ENCODE peak calls at places on chromosomes 1 and 21, in four cellular contexts. One of them, this sample, is unnamed.
A peak's percentile ranks its signal among the peaks of the same experiment; 100 is the strongest.

GRCh38 chr21:36255650-36256047 is 64.3 kb upstream of the MORC3 start:
- DNase-seq in A549: no peak
- DNase-seq in HepG2: no peak
- DNase-seq in K562: no peak
- DNase-seq in this sample: no peak

GRCh38 chr1:61084560-61084991 is 2.2 kb downstream of the NFIA start:
- DNase-seq in A549: no peak
- DNase-seq in HepG2: no peak
- DNase-seq in K562: no peak
- DNase-seq in this sample: no peak

GRCh38 chr1:66335859-66336640 is 197.9 kb upstream of the SGIP1 start:
- DNase-seq in A549: peak; percentile 56
- DNase-seq in HepG2: no peak
- DNase-seq in K562: no peak
- DNase-seq in this sample: no peak

GRCh38 chr1:96579639-96580038 is 141.9 kb upstream of the PTBP2 start:
- DNase-seq in A549: no peak
- DNase-seq in HepG2: no peak
- DNase-seq in K562: peak; percentile 11
- DNase-seq in this sample: no peak

GRCh38 chr1:206686486-206687249 is 2.0 kb downstream of the MAPKAPK2 start:
- DNase-seq in A549: no peak
- DNase-seq in HepG2: no peak
- DNase-seq in K562: no peak
- DNase-seq in this sample: no peak

GRCh38 chr1:25715888-25716287 is 84.1 kb upstream of the SELENON start:
- DNase-seq in A549: no peak
- DNase-seq in HepG2: no peak
- DNase-seq in K562: no peak
- DNase-seq in this sample: no peak

GRCh38 chr1:19390901-19391595 is 78.9 kb downstream of the SLC66A1 start:
- DNase-seq in A549: peak; percentile 12
- DNase-seq in HepG2: no peak
- DNase-seq in K562: peak; percentile 60
- DNase-seq in this sample: peak; percentile 51

GRCh38 chr1:94863919-94864318 is 43.8 kb downstream of the SLC44A3 start:
- DNase-seq in A549: peak; percentile 64
- DNase-seq in HepG2: peak; percentile 56
- DNase-seq in K562: no peak
- DNase-seq in this sample: no peak

GRCh38 chr1:41241748-41242644 is at the start of gene SCMH1:
- DNase-seq in A549: peak; percentile 30
- DNase-seq in HepG2: no peak
- DNase-seq in K562: peak; percentile 96
- DNase-seq in this sample: peak; percentile 70

GRCh38 chr1:54945393-54945936 is 35.0 kb upstream of the TMEM61 start:
- DNase-seq in A549: peak; percentile 18
- DNase-seq in HepG2: no peak
- DNase-seq in K562: no peak
- DNase-seq in this sample: no peak

GRCh38 chr1:108585343-108585742 is 25.4 kb downstream of the EEIG2 start:
- DNase-seq in A549: no peak
- DNase-seq in HepG2: no peak
- DNase-seq in K562: no peak
- DNase-seq in this sample: no peak

GRCh38 chr1:228046421-228047182 is 35.9 kb upstream of the ARF1 start:
- DNase-seq in A549: no peak
- DNase-seq in HepG2: no peak
- DNase-seq in K562: no peak
- DNase-seq in this sample: no peak

GRCh38 chr1:212980123-212980800 is 29.9 kb downstream of the VASH2 start:
- DNase-seq in A549: no peak
- DNase-seq in HepG2: no peak
- DNase-seq in K562: no peak
- DNase-seq in this sample: peak; percentile 39

GRCh38 chr1:242828199-242828598 is 303.7 kb upstream of the PLD5 start:
- DNase-seq in A549: no peak
- DNase-seq in HepG2: peak; percentile 7
- DNase-seq in K562: no peak
- DNase-seq in this sample: peak; percentile 14

GRCh38 chr1:236066828-236067386 is 2.0 kb upstream of the NID1 start:
- DNase-seq in A549: no peak
- DNase-seq in HepG2: no peak
- DNase-seq in K562: no peak
- DNase-seq in this sample: no peak

GRCh38 chr1:246142320-246142893 is 364.7 kb downstream of the SMYD3 start:
- DNase-seq in A549: peak; percentile 72
- DNase-seq in HepG2: no peak
- DNase-seq in K562: peak; percentile 70
- DNase-seq in this sample: no peak

GRCh38 chr1:64856564-64856963 is 109.8 kb downstream of the JAK1 start:
- DNase-seq in A549: no peak
- DNase-seq in HepG2: no peak
- DNase-seq in K562: no peak
- DNase-seq in this sample: no peak

GRCh38 chr1:36446261-36446660 is 4.0 kb downstream of the OSCP1 start:
- DNase-seq in A549: peak; percentile 34
- DNase-seq in HepG2: peak; percentile 34
- DNase-seq in K562: peak; percentile 57
- DNase-seq in this sample: peak; percentile 62

GRCh38 chr1:228039986-228040385 is 33.2 kb downstream of the WNT3A start:
- DNase-seq in A549: no peak
- DNase-seq in HepG2: no peak
- DNase-seq in K562: no peak
- DNase-seq in this sample: no peak

DNA sequence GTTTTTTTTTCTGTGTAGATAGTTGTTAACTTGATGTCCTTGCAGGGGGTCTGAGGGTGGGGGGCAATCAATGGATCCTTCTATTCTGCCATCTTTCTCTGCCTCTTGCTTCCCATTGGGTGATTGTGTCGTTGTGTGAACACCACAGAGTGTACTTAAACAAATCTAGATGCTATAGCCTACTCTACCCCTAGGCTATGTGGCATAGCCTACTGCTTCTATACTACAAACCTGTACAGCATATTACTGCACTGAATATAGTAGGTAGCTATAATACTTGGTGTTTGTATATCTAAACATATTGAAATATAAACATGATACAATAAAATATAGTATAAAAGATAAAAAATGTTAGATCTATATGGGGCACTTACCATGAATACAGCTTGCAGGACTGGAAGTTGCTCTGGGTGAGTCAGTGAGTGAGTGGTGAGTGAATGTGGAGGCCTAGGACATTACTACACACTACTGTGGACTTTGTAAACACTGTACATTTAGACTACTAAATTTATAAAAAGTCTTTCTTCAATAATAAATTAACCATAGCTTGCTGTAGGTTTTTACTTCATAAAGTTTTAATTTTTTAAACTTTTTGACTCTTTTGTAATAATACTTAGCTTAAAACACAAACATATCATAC is 105.4 kb downstream of the CENPF start:
- DNase-seq in A549: no peak
- DNase-seq in HepG2: no peak
- DNase-seq in K562: no peak
- DNase-seq in this sample: no peak
- TF ChIP-seq HMGXB4 in A549: no peak
- TF ChIP-seq HMGXB4 in HepG2: no peak
- TF ChIP-seq HMGXB4 in K562: no peak
- TF ChIP-seq HMGXB4 in this sample: no peak

GRCh38 chr1:211420389-211420788 is 71.6 kb downstream of the RD3 start:
- DNase-seq in A549: no peak
- DNase-seq in HepG2: no peak
- DNase-seq in K562: no peak
- DNase-seq in this sample: no peak
- TF ChIP-seq HMGXB4 in A549: no peak
- TF ChIP-seq HMGXB4 in HepG2: no peak
- TF ChIP-seq HMGXB4 in K562: no peak
- TF ChIP-seq HMGXB4 in this sample: no peak

GRCh38 chr21:29095203-29095602 is 21.8 kb upstream of the CCT8 start:
- DNase-seq in A549: no peak
- DNase-seq in HepG2: no peak
- DNase-seq in K562: no peak
- DNase-seq in this sample: no peak

GRCh38 chr21:29098156-29098555 is 24.7 kb upstream of the CCT8 start:
- DNase-seq in A549: no peak
- DNase-seq in HepG2: no peak
- DNase-seq in K562: no peak
- DNase-seq in this sample: no peak

GRCh38 chr21:29091032-29091431 is 17.6 kb upstream of the CCT8 start:
- DNase-seq in A549: no peak
- DNase-seq in HepG2: no peak
- DNase-seq in K562: no peak
- DNase-seq in this sample: no peak

GRCh38 chr21:29096619-29097018 is 23.2 kb upstream of the CCT8 start:
- DNase-seq in A549: no peak
- DNase-seq in HepG2: no peak
- DNase-seq in K562: no peak
- DNase-seq in this sample: no peak

DNA sequence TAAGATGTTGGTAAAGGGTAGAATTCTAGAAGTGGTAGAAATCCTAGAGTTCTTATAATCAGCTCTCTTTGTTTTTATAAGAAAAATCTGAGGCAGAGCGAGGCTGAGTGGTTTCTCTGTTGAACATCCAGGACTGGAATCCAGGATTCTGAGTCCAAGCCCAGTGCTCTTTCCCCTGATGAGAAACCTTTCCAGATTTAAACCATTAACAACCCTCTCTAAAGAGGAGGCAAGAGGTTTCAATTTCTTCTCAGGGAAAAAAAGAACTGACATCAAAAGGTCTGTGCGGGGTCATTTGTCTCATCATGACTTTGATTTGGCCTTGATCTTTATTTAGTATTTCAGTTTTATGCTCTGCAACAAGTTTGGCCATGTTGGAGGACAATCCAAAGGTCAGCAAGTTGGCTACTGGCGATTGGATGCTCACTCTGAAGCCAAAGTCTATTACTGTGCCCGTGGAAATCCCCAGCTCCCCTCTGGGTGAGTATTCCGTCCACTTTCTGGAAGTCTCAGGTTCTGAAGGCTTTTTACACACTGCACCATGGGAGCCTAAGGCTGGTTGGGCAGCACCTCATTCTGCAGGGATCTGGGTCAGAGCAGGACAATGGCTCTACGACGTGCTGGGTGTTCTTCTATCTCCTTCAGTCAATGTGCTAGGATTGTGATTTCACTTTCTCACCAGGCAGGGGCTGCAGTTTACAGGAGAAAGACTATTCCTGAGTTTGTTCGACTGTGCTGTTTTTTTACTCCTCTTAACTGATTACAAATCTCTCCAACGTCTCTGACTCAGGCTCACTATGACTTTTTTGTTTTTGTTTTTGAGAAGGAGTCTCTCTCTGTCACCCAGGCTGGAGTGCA is 18.9 kb upstream of the CCT8 start:
- DNase-seq in A549: no peak
- DNase-seq in HepG2: no peak
- DNase-seq in K562: no peak
- DNase-seq in this sample: no peak
- TF ChIP-seq HMGXB4 in A549: no peak
- TF ChIP-seq HMGXB4 in HepG2: no peak
- TF ChIP-seq HMGXB4 in K562: no peak
- TF ChIP-seq HMGXB4 in this sample: no peak

GRCh38 chr1:92480200-92480812 is 6.4 kb downstream of the GFI1 start:
- DNase-seq in A549: no peak
- DNase-seq in HepG2: no peak
- DNase-seq in K562: no peak
- DNase-seq in this sample: peak; percentile 57
- TF ChIP-seq HMGXB4 in A549: no peak
- TF ChIP-seq HMGXB4 in HepG2: no peak
- TF ChIP-seq HMGXB4 in K562: no peak
- TF ChIP-seq HMGXB4 in this sample: peak; percentile 53

GRCh38 chr1:149846600-149847466 is 52.5 kb upstream of the BOLA1 start:
- DNase-seq in A549: no peak
- DNase-seq in HepG2: no peak
- DNase-seq in K562: no peak
- DNase-seq in this sample: no peak

GRCh38 chr1:149844096-149844495 is 55.3 kb upstream of the BOLA1 start:
- DNase-seq in A549: peak; percentile 55
- DNase-seq in HepG2: peak; percentile 43
- DNase-seq in K562: peak; percentile 10
- DNase-seq in this sample: no peak

GRCh38 chr1:149844650-149845255 is 54.6 kb upstream of the BOLA1 start:
- DNase-seq in A549: no peak
- DNase-seq in HepG2: no peak
- DNase-seq in K562: no peak
- DNase-seq in this sample: no peak

GRCh38 chr1:149846042-149846441 is 53.3 kb upstream of the BOLA1 start:
- DNase-seq in A549: no peak
- DNase-seq in HepG2: no peak
- DNase-seq in K562: no peak
- DNase-seq in this sample: no peak

DNA sequence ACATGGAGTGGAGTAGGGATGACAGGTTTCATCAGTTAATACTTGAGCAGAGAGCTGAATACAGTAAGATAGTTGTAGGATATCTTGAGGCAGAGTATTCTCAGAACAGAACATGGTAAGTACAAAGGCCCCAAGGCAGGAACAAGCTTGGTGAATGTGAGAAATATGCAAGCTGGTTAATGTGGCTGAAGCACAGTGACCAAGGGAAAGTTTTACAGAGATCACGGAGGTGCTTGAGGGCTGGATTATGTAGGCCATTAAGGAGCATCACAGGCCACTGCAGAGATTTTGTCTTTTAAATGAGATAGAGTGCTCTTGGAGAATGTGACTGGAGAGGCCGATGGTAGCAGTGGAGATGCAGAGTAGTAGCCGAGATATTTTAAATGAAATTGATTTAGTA is 54.0 kb upstream of the BOLA1 start:
- DNase-seq in A549: no peak
- DNase-seq in HepG2: no peak
- DNase-seq in K562: no peak
- DNase-seq in this sample: peak; percentile 24
- TF ChIP-seq HMGXB4 in A549: no peak
- TF ChIP-seq HMGXB4 in HepG2: no peak
- TF ChIP-seq HMGXB4 in K562: no peak
- TF ChIP-seq HMGXB4 in this sample: no peak

GRCh38 chr1:74699331-74699730 is 25.7 kb upstream of the ERICH3 start:
- DNase-seq in A549: no peak
- DNase-seq in HepG2: no peak
- DNase-seq in K562: no peak
- DNase-seq in this sample: no peak

GRCh38 chr1:74689800-74690696 is 16.5 kb upstream of the ERICH3 start:
- DNase-seq in A549: peak; percentile 42
- DNase-seq in HepG2: peak; percentile 53
- DNase-seq in K562: peak; percentile 17
- DNase-seq in this sample: peak; percentile 51

GRCh38 chr1:74690909-74691308 is 17.3 kb upstream of the ERICH3 start:
- DNase-seq in A549: no peak
- DNase-seq in HepG2: no peak
- DNase-seq in K562: no peak
- DNase-seq in this sample: no peak

GRCh38 chr1:74697832-74698231 is 24.2 kb upstream of the ERICH3 start:
- DNase-seq in A549: no peak
- DNase-seq in HepG2: no peak
- DNase-seq in K562: no peak
- DNase-seq in this sample: no peak

GRCh38 chr1:74693473-74693872 is 19.9 kb upstream of the ERICH3 start:
- DNase-seq in A549: peak; percentile 28
- DNase-seq in HepG2: peak; percentile 14
- DNase-seq in K562: no peak
- DNase-seq in this sample: no peak
- TF ChIP-seq HMGXB4 in A549: no peak
- TF ChIP-seq HMGXB4 in HepG2: no peak
- TF ChIP-seq HMGXB4 in K562: no peak
- TF ChIP-seq HMGXB4 in this sample: no peak

GRCh38 chr1:121483961-121484424 is 299.2 kb downstream of the SRGAP2C start:
- DNase-seq in A549: peak; percentile 2
- DNase-seq in HepG2: no peak
- DNase-seq in K562: no peak
- DNase-seq in this sample: no peak
- TF ChIP-seq HMGXB4 in A549: no peak
- TF ChIP-seq HMGXB4 in HepG2: no peak
- TF ChIP-seq HMGXB4 in K562: no peak
- TF ChIP-seq HMGXB4 in this sample: no peak